ENCODE peak calls at places on chromosome 10, in five cellular contexts. One of them, this sample, is unnamed.

GRCh38 chr10:28594401-28594800 is 61.5 kb downstream of the WAC start:
- DNase-seq in ovary: no peak
- DNase-seq in heart left ventricle: no peak
- DNase-seq in T-cell: peak
- DNase-seq in BJ: no peak
- DNase-seq in this sample: no peak

GRCh38 chr10:19638173-19638872 is 177.9 kb upstream of the PLXDC2 start:
- DNase-seq in ovary: no peak
- DNase-seq in heart left ventricle: peak
- DNase-seq in T-cell: no peak
- DNase-seq in BJ: peak
- DNase-seq in this sample: no peak

GRCh38 chr10:7596356-7596755 is 70.4 kb downstream of the ITIH5 start:
- DNase-seq in ovary: no peak
- DNase-seq in heart left ventricle: no peak
- DNase-seq in T-cell: no peak
- DNase-seq in BJ: no peak
- DNase-seq in this sample: no peak

GRCh38 chr10:128263891-128264688 is 137.9 kb upstream of the MKI67 start:
- DNase-seq in ovary: peak
- DNase-seq in heart left ventricle: peak
- DNase-seq in T-cell: peak
- DNase-seq in BJ: no peak
- DNase-seq in this sample: peak

GRCh38 chr10:123858039-123858740 is 33.4 kb downstream of the CPXM2 start:
- DNase-seq in ovary: no peak
- DNase-seq in heart left ventricle: no peak
- DNase-seq in T-cell: no peak
- DNase-seq in BJ: no peak
- DNase-seq in this sample: no peak

GRCh38 chr10:119139464-119140067 is 25.9 kb downstream of the SFXN4 start:
- DNase-seq in ovary: peak
- DNase-seq in heart left ventricle: no peak
- DNase-seq in T-cell: peak
- DNase-seq in BJ: no peak
- DNase-seq in this sample: no peak

GRCh38 chr10:132543916-132544743 is 6.5 kb downstream of the INPP5A start:
- DNase-seq in ovary: peak
- DNase-seq in heart left ventricle: no peak
- DNase-seq in T-cell: no peak
- DNase-seq in BJ: no peak
- DNase-seq in this sample: no peak

GRCh38 chr10:132889091-132889490 is 53.3 kb downstream of the CFAP46 start:
- DNase-seq in ovary: peak
- DNase-seq in heart left ventricle: no peak
- DNase-seq in T-cell: no peak
- DNase-seq in BJ: no peak
- DNase-seq in this sample: peak

GRCh38 chr10:86085136-86085535 is 281.5 kb downstream of the GRID1 start:
- DNase-seq in ovary: no peak
- DNase-seq in heart left ventricle: no peak
- DNase-seq in T-cell: no peak
- DNase-seq in BJ: no peak
- DNase-seq in this sample: no peak